ENCODE peak calls at places on chromosomes 3 and 15, in five cellular contexts. One of them, this sample, is unnamed.
A peak's percentile ranks its signal among the peaks of the same experiment; 100 is the strongest.

GRCh38 chr3:45758871-45759270 is 37.5 kb downstream of the SLC6A20 start:
- DNase-seq in activated gamma-delta T cell treated with Interleukin-2 at 50 U/mL for 16 hours: no peak
- DNase-seq in breast epithelium: peak; percentile 5
- DNase-seq in activated naive CD4-positive, alpha-beta T cell treated with anti-CD3 and anti-CD28 coated beads, Interleukin-2, amount 10 ng/mL, durations not matched to agents 7 days and 5 days: no peak
- DNase-seq in effector CD4-positive, alpha-beta T cell: no peak
- DNase-seq in this sample: no peak

GRCh38 chr3:52931889-52932288 is 34.5 kb upstream of the STIMATE start:
- DNase-seq in activated gamma-delta T cell treated with Interleukin-2 at 50 U/mL for 16 hours: no peak
- DNase-seq in breast epithelium: no peak
- DNase-seq in activated naive CD4-positive, alpha-beta T cell treated with anti-CD3 and anti-CD28 coated beads, Interleukin-2, amount 10 ng/mL, durations not matched to agents 7 days and 5 days: no peak
- DNase-seq in effector CD4-positive, alpha-beta T cell: no peak
- DNase-seq in this sample: no peak

GRCh38 chr3:122060044-122060694 is 5.0 kb downstream of the CD86 start:
- DNase-seq in activated gamma-delta T cell treated with Interleukin-2 at 50 U/mL for 16 hours: no peak
- DNase-seq in breast epithelium: no peak
- DNase-seq in activated naive CD4-positive, alpha-beta T cell treated with anti-CD3 and anti-CD28 coated beads, Interleukin-2, amount 10 ng/mL, durations not matched to agents 7 days and 5 days: no peak
- DNase-seq in effector CD4-positive, alpha-beta T cell: no peak
- DNase-seq in this sample: no peak

GRCh38 chr3:123481722-123482457 is 33.0 kb upstream of the ADCY5 start:
- DNase-seq in activated gamma-delta T cell treated with Interleukin-2 at 50 U/mL for 16 hours: no peak
- DNase-seq in breast epithelium: no peak
- DNase-seq in activated naive CD4-positive, alpha-beta T cell treated with anti-CD3 and anti-CD28 coated beads, Interleukin-2, amount 10 ng/mL, durations not matched to agents 7 days and 5 days: no peak
- DNase-seq in effector CD4-positive, alpha-beta T cell: no peak
- DNase-seq in this sample: no peak

GRCh38 chr15:25706176-25706970 is 156.8 kb downstream of the ATP10A start:
- DNase-seq in activated gamma-delta T cell treated with Interleukin-2 at 50 U/mL for 16 hours: no peak
- DNase-seq in breast epithelium: no peak
- DNase-seq in activated naive CD4-positive, alpha-beta T cell treated with anti-CD3 and anti-CD28 coated beads, Interleukin-2, amount 10 ng/mL, durations not matched to agents 7 days and 5 days: no peak
- DNase-seq in effector CD4-positive, alpha-beta T cell: no peak
- DNase-seq in this sample: no peak

GRCh38 chr3:16350041-16350952 is 85.3 kb downstream of the OXNAD1 start:
- DNase-seq in activated gamma-delta T cell treated with Interleukin-2 at 50 U/mL for 16 hours: no peak
- DNase-seq in breast epithelium: no peak
- DNase-seq in activated naive CD4-positive, alpha-beta T cell treated with anti-CD3 and anti-CD28 coated beads, Interleukin-2, amount 10 ng/mL, durations not matched to agents 7 days and 5 days: no peak
- DNase-seq in effector CD4-positive, alpha-beta T cell: no peak
- DNase-seq in this sample: peak; percentile 71

GRCh38 chr3:195727596-195728195 is 6.9 kb downstream of the MUC20 start:
- DNase-seq in activated gamma-delta T cell treated with Interleukin-2 at 50 U/mL for 16 hours: no peak
- DNase-seq in breast epithelium: no peak
- DNase-seq in activated naive CD4-positive, alpha-beta T cell treated with anti-CD3 and anti-CD28 coated beads, Interleukin-2, amount 10 ng/mL, durations not matched to agents 7 days and 5 days: no peak
- DNase-seq in effector CD4-positive, alpha-beta T cell: no peak
- DNase-seq in this sample: no peak

GRCh38 chr15:92820233-92821021 is 79.7 kb upstream of the CHD2 start:
- DNase-seq in activated gamma-delta T cell treated with Interleukin-2 at 50 U/mL for 16 hours: peak; percentile 76
- DNase-seq in breast epithelium: peak; percentile 89
- DNase-seq in activated naive CD4-positive, alpha-beta T cell treated with anti-CD3 and anti-CD28 coated beads, Interleukin-2, amount 10 ng/mL, durations not matched to agents 7 days and 5 days: peak; percentile 91
- DNase-seq in effector CD4-positive, alpha-beta T cell: peak; percentile 79
- DNase-seq in this sample: peak; percentile 82

GRCh38 chr3:16338124-16338523 is 73.1 kb downstream of the OXNAD1 start:
- DNase-seq in activated gamma-delta T cell treated with Interleukin-2 at 50 U/mL for 16 hours: peak; percentile 44
- DNase-seq in breast epithelium: no peak
- DNase-seq in activated naive CD4-positive, alpha-beta T cell treated with anti-CD3 and anti-CD28 coated beads, Interleukin-2, amount 10 ng/mL, durations not matched to agents 7 days and 5 days: peak; percentile 79
- DNase-seq in effector CD4-positive, alpha-beta T cell: peak; percentile 17
- DNase-seq in this sample: no peak

GRCh38 chr3:179653106-179653776 is 401 bp downstream of the USP13 start:
- DNase-seq in activated gamma-delta T cell treated with Interleukin-2 at 50 U/mL for 16 hours: peak; percentile 41
- DNase-seq in breast epithelium: peak; percentile 67
- DNase-seq in activated naive CD4-positive, alpha-beta T cell treated with anti-CD3 and anti-CD28 coated beads, Interleukin-2, amount 10 ng/mL, durations not matched to agents 7 days and 5 days: peak; percentile 72
- DNase-seq in effector CD4-positive, alpha-beta T cell: peak; percentile 44
- DNase-seq in this sample: peak; percentile 76

GRCh38 chr3:191444569-191444968 is 16.4 kb upstream of the PYDC2 start:
- DNase-seq in activated gamma-delta T cell treated with Interleukin-2 at 50 U/mL for 16 hours: no peak
- DNase-seq in breast epithelium: no peak
- DNase-seq in activated naive CD4-positive, alpha-beta T cell treated with anti-CD3 and anti-CD28 coated beads, Interleukin-2, amount 10 ng/mL, durations not matched to agents 7 days and 5 days: no peak
- DNase-seq in effector CD4-positive, alpha-beta T cell: no peak
- DNase-seq in this sample: no peak

GRCh38 chr15:49410660-49411059 is 12.4 kb upstream of the FGF7 start:
- DNase-seq in activated gamma-delta T cell treated with Interleukin-2 at 50 U/mL for 16 hours: no peak
- DNase-seq in breast epithelium: no peak
- DNase-seq in activated naive CD4-positive, alpha-beta T cell treated with anti-CD3 and anti-CD28 coated beads, Interleukin-2, amount 10 ng/mL, durations not matched to agents 7 days and 5 days: no peak
- DNase-seq in effector CD4-positive, alpha-beta T cell: no peak
- DNase-seq in this sample: no peak

GRCh38 chr3:67090472-67090871 is 92.4 kb downstream of the KBTBD8 start:
- DNase-seq in activated gamma-delta T cell treated with Interleukin-2 at 50 U/mL for 16 hours: no peak
- DNase-seq in breast epithelium: no peak
- DNase-seq in activated naive CD4-positive, alpha-beta T cell treated with anti-CD3 and anti-CD28 coated beads, Interleukin-2, amount 10 ng/mL, durations not matched to agents 7 days and 5 days: no peak
- DNase-seq in effector CD4-positive, alpha-beta T cell: no peak
- DNase-seq in this sample: peak; percentile 44

GRCh38 chr3:134059680-134060560 is 30.2 kb upstream of the SLCO2A1 start:
- DNase-seq in activated gamma-delta T cell treated with Interleukin-2 at 50 U/mL for 16 hours: no peak
- DNase-seq in breast epithelium: no peak
- DNase-seq in activated naive CD4-positive, alpha-beta T cell treated with anti-CD3 and anti-CD28 coated beads, Interleukin-2, amount 10 ng/mL, durations not matched to agents 7 days and 5 days: no peak
- DNase-seq in effector CD4-positive, alpha-beta T cell: no peak
- DNase-seq in this sample: peak; percentile 50

GRCh38 chr15:79516646-79517045 is 84.5 kb downstream of the MINAR1 start:
- DNase-seq in activated gamma-delta T cell treated with Interleukin-2 at 50 U/mL for 16 hours: no peak
- DNase-seq in breast epithelium: no peak
- DNase-seq in activated naive CD4-positive, alpha-beta T cell treated with anti-CD3 and anti-CD28 coated beads, Interleukin-2, amount 10 ng/mL, durations not matched to agents 7 days and 5 days: no peak
- DNase-seq in effector CD4-positive, alpha-beta T cell: no peak
- DNase-seq in this sample: no peak

GRCh38 chr15:69080203-69080957 is 65.9 kb downstream of the NOX5 start:
- DNase-seq in activated gamma-delta T cell treated with Interleukin-2 at 50 U/mL for 16 hours: no peak
- DNase-seq in breast epithelium: no peak
- DNase-seq in activated naive CD4-positive, alpha-beta T cell treated with anti-CD3 and anti-CD28 coated beads, Interleukin-2, amount 10 ng/mL, durations not matched to agents 7 days and 5 days: no peak
- DNase-seq in effector CD4-positive, alpha-beta T cell: no peak
- DNase-seq in this sample: peak; percentile 12

GRCh38 chr15:58182460-58183163 is 44.4 kb downstream of the AQP9 start:
- DNase-seq in activated gamma-delta T cell treated with Interleukin-2 at 50 U/mL for 16 hours: no peak
- DNase-seq in breast epithelium: no peak
- DNase-seq in activated naive CD4-positive, alpha-beta T cell treated with anti-CD3 and anti-CD28 coated beads, Interleukin-2, amount 10 ng/mL, durations not matched to agents 7 days and 5 days: peak; percentile 46
- DNase-seq in effector CD4-positive, alpha-beta T cell: no peak
- DNase-seq in this sample: peak; percentile 7

GRCh38 chr3:189756651-189757078 is 125.5 kb downstream of the TP63 start:
- DNase-seq in activated gamma-delta T cell treated with Interleukin-2 at 50 U/mL for 16 hours: no peak
- DNase-seq in breast epithelium: no peak
- DNase-seq in activated naive CD4-positive, alpha-beta T cell treated with anti-CD3 and anti-CD28 coated beads, Interleukin-2, amount 10 ng/mL, durations not matched to agents 7 days and 5 days: no peak
- DNase-seq in effector CD4-positive, alpha-beta T cell: no peak
- DNase-seq in this sample: no peak

GRCh38 chr3:10285307-10285706 is 7.4 kb downstream of the GHRL start:
- DNase-seq in activated gamma-delta T cell treated with Interleukin-2 at 50 U/mL for 16 hours: no peak
- DNase-seq in breast epithelium: no peak
- DNase-seq in activated naive CD4-positive, alpha-beta T cell treated with anti-CD3 and anti-CD28 coated beads, Interleukin-2, amount 10 ng/mL, durations not matched to agents 7 days and 5 days: no peak
- DNase-seq in effector CD4-positive, alpha-beta T cell: no peak
- DNase-seq in this sample: no peak

GRCh38 chr3:36905545-36905944 is 39.3 kb downstream of the TRANK1 start:
- DNase-seq in activated gamma-delta T cell treated with Interleukin-2 at 50 U/mL for 16 hours: no peak
- DNase-seq in breast epithelium: no peak
- DNase-seq in activated naive CD4-positive, alpha-beta T cell treated with anti-CD3 and anti-CD28 coated beads, Interleukin-2, amount 10 ng/mL, durations not matched to agents 7 days and 5 days: no peak
- DNase-seq in effector CD4-positive, alpha-beta T cell: no peak
- DNase-seq in this sample: no peak